ENCODE peak calls at places on chromosome 14, in five cellular contexts. K, F, Q, B and D are unnamed samples.

GRCh38 chr14:101962503-101962874 is 1.9 kb upstream of the DYNC1H1 start:
- DNase-seq in K (no peak), F (peak), Q (no peak), B (peak), D (no peak)

GRCh38 chr14:41022932-41023331 is 583.7 kb upstream of the LRFN5 start:
- DNase-seq in K (no peak), F (peak), Q (no peak), B (no peak), D (no peak)

GRCh38 chr14:65469903-65470302 is 57.4 kb downstream of the FUT8 start:
- DNase-seq in K (no peak), F (no peak), Q (no peak), B (no peak), D (no peak)

GRCh38 chr14:72024043-72024407 is 91.8 kb downstream of the RGS6 start:
- DNase-seq in K (peak), F (peak), Q (peak), B (peak), D (no peak)

GRCh38 chr14:54364555-54365415 is 32.0 kb upstream of the CDKN3 start:
- DNase-seq in K (no peak), F (peak), Q (peak), B (no peak), D (no peak)

GRCh38 chr14:61753631-61754030 is 8.6 kb upstream of the SNAPC1 start:
- DNase-seq in K (peak), F (no peak), Q (no peak), B (no peak), D (no peak)

GRCh38 chr14:101516401-101516800 is 44.9 kb upstream of the DIO3 start:
- DNase-seq in K (no peak), F (no peak), Q (no peak), B (no peak), D (no peak)

GRCh38 chr14:102554835-102555819 is 37.3 kb upstream of the RCOR1 start:
- DNase-seq in K (peak), F (no peak), Q (no peak), B (peak), D (no peak)

GRCh38 chr14:96001866-96002510 is 37.2 kb upstream of the C14orf132 start:
- DNase-seq in K (no peak), F (no peak), Q (no peak), B (no peak), D (peak)

GRCh38 chr14:26729851-26730250 is 132.0 kb upstream of the NOVA1 start:
- DNase-seq in K (no peak), F (no peak), Q (no peak), B (no peak), D (no peak)

GRCh38 chr14:99741227-99741976 is 51.8 kb upstream of the EML1 start:
- DNase-seq in K (no peak), F (no peak), Q (no peak), B (no peak), D (no peak)

GRCh38 chr14:99628832-99629618 is 15.9 kb upstream of the HHIPL1 start:
- DNase-seq in K (peak), F (peak), Q (no peak), B (peak), D (peak)

GRCh38 chr14:31420319-31421081 is at the start of gene HEATR5A:
- DNase-seq in K (peak), F (peak), Q (peak), B (peak), D (peak)
- TF ChIP-seq CTCF in K (no peak), F (peak), Q (peak), B (peak), D (peak)

DNA sequence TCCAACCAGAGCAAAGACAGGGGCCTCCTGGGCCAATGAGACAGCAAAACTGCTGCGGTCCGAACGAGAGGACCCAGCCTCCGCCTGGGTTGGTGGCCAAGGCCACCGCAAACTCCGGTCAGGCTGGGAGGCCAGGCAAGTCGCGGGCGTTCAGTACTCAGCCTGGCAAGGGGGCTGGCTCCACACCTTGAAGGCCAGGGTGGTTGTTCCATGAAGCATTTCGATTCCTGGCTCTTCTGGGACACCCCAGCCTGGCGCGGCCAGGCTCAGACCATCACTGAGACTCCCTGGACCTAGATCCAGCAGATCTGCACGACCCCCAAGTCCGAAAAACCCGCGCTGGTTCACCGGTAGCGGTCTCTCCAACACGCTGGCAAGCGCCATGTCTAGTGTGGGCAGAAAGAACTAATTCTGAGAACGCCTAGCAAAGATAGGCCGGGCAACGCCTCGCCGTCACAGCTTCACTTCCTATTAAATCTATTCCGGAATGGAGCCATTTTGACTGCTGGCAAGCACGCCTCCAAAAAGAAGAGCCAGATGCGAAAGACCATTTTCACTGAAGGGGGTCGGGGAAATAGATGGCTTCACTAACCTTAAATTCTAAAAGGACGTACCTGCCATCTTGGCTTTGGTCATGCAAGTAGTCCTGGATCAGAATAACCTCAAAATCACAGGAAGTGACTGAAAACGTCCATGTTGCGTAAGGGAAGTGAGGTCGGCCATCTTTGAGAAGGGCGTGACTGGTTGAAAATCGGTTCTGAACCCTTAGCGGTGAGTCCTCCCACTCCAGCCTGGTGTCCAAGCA is at the start of gene PSMB5:
- DNase-seq in K (peak), F (peak), Q (peak), B (peak), D (peak)
- TF ChIP-seq CTCF in K (no peak), F (no peak), Q (no peak), B (no peak), D (no peak)

GRCh38 chr14:103898711-103899110 is 29.5 kb upstream of the TDRD9 start:
- DNase-seq in K (no peak), F (no peak), Q (no peak), B (no peak), D (no peak)

GRCh38 chr14:103899833-103900232 is 28.4 kb upstream of the TDRD9 start:
- DNase-seq in K (no peak), F (no peak), Q (no peak), B (no peak), D (no peak)

GRCh38 chr14:103897075-103897947 is 30.9 kb upstream of the TDRD9 start:
- DNase-seq in K (no peak), F (no peak), Q (no peak), B (peak), D (no peak)

GRCh38 chr14:103898204-103898603 is 30.1 kb upstream of the TDRD9 start:
- DNase-seq in K (no peak), F (no peak), Q (peak), B (no peak), D (no peak)

DNA sequence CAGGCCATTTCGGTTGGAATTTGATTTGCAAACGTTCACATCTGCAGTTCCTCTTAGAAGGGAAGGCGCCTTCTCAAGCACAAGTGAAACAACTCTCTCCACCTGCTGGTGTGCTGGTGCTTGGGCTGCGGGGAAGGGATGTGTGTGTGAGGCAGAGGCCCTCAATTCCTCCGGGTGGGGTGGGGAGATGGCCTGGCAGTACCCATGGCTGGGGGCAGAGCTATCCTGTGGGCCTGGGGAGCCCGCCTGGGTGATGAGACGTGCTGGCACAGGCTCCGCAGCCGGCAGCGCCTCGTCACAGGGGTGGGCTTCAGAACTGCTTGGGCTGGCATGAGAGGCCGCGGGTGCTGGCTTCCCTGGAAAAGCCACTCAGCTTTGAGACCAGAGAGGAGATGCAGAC is 28.9 kb upstream of the TDRD9 start:
- DNase-seq in K (no peak), F (no peak), Q (no peak), B (no peak), D (no peak)
- TF ChIP-seq CTCF in K (no peak), F (no peak), Q (no peak), B (no peak), D (no peak)

GRCh38 chr14:90727082-90727481 is 89.1 kb downstream of the TTC7B start:
- DNase-seq in K (no peak), F (no peak), Q (no peak), B (no peak), D (no peak)

GRCh38 chr14:90728951-90729350 is 87.3 kb downstream of the TTC7B start:
- DNase-seq in K (no peak), F (no peak), Q (no peak), B (no peak), D (no peak)

GRCh38 chr14:90730367-90730766 is 85.9 kb downstream of the TTC7B start:
- DNase-seq in K (no peak), F (no peak), Q (no peak), B (no peak), D (no peak)

GRCh38 chr14:90722590-90722989 is 93.6 kb downstream of the TTC7B start:
- DNase-seq in K (no peak), F (no peak), Q (no peak), B (no peak), D (no peak)

GRCh38 chr14:90726656-90727055 is 89.6 kb downstream of the TTC7B start:
- DNase-seq in K (no peak), F (peak), Q (peak), B (peak), D (no peak)
- TF ChIP-seq CTCF in K (no peak), F (peak), Q (peak), B (no peak), D (no peak)

DNA sequence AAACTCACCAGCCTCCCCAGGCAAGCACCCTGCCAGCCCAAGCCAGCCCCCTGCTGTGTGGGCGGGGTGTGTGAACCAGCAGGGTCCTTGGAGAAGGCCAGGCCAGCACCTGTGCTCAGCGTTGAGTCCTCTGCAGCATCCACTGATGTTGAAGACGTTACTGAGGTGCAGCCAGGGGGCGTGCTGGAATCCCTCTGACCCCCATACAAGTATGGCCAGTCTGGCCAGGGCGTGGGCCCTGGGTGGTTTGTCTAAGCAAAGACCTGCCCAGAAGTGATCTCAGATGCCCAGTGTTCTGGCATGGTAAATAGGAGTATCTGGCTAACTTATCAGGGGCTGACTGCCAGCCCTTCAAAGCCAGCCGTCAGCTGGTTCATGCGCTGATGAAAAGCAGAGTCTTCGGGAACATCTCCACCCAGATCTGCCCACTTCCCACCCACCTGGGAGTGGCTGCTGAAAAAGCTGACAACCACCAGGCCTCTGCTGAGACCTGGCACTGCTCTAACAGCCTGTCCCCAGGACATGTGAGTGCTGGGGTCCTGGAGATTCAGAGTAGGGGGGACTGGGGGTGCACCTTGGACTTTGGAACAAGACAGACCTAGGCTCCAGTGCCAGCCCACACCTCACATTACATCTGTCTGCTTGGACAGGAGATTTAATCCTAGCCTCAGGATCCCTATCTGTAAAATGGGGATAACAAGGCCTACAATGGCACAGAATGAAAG is 41.1 kb downstream of the ACTN1 start:
- DNase-seq in K (peak), F (no peak), Q (no peak), B (peak), D (no peak)
- TF ChIP-seq CTCF in K (no peak), F (peak), Q (peak), B (peak), D (no peak)

GRCh38 chr14:60188115-60188514 is 22.9 kb upstream of the DHRS7 start:
- DNase-seq in K (no peak), F (peak), Q (no peak), B (no peak), D (no peak)

GRCh38 chr14:60183138-60183537 is 17.9 kb upstream of the DHRS7 start:
- DNase-seq in K (no peak), F (no peak), Q (no peak), B (no peak), D (no peak)

GRCh38 chr14:60179296-60179924 is 14.2 kb upstream of the DHRS7 start:
- DNase-seq in K (no peak), F (peak), Q (peak), B (no peak), D (no peak)

GRCh38 chr14:60184597-60185555 is 19.7 kb upstream of the DHRS7 start:
- DNase-seq in K (no peak), F (no peak), Q (no peak), B (no peak), D (no peak)

GRCh38 chr14:60183724-60184596 is 18.8 kb upstream of the DHRS7 start:
- DNase-seq in K (peak), F (peak), Q (no peak), B (peak), D (no peak)
- TF ChIP-seq CTCF in K (peak), F (peak), Q (peak), B (peak), D (peak)

GRCh38 chr14:68167717-68168087 is 348.1 kb downstream of the RAD51B start:
- DNase-seq in K (no peak), F (no peak), Q (no peak), B (no peak), D (no peak)
- TF ChIP-seq CTCF in K (no peak), F (no peak), Q (no peak), B (no peak), D (no peak)

DNA sequence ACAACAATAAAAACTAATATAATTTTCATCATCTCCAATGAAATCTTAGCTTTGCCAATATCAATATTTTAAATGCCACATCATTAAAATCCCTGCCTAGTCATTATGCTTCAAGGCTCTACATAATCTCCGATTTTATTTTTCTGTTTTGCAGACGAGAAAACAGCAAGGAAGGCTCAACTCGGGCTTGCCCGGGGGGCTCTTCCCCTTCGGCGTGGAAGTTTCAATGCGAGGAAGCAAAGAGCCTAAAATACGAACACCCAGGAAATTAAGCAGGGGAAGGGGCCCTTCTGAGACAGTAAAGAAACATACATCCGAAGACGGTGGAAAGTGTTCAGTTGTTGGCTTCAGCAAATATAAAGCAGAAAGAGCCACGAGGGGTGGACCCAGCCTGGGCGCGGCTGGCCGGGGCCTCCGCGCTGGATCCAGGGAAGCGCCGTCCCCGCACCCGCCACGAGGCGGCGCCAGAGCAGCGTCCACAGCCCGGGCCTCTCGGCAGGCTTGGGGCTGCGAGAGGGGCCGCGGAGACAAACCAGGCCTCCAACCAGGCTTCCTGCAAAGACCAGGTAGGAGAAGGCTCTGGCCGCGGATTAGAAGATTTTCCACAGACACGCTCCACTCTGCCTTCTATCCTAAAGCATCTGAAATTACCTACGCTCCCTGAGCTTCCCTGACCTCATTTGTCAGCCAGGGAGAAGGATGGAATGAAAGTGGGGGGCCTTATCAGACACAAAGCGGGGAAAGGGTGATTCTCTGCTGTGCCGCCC is 77.2 kb downstream of the SERPINA3 start:
- DNase-seq in K (peak), F (peak), Q (no peak), B (peak), D (peak)
- TF ChIP-seq CTCF in K (peak), F (peak), Q (peak), B (peak), D (peak)

DNA sequence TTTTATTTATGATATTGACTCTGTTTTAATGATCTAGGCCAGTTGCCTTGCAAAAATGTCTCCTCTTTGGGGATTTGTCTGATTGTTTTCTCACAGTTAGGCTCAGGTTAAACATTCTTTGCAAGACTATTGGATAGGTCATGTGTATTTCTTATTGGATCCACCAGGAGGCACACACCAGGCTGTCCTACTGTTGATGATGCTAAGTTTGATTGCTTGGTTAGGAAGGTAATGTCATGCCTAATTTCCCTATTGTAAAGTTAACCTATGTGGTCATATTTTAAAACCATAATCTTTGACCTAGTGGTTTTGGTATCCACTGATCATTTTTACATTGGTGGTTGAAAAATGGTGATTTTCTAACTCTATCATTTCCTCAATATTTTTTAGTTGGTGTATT is 137.1 kb downstream of the BRMS1L start:
- DNase-seq in K (no peak), F (peak), Q (no peak), B (no peak), D (no peak)
- TF ChIP-seq CTCF in K (no peak), F (peak), Q (peak), B (no peak), D (peak)